ENCODE peak calls at places on chromosomes 7 and 10, in seven cellular contexts. M is GM04504, Y is NCI-H1105 treated with DMSO at 0.1 percent for 48 hours, S is HFFc6, I is GM04503, D is DMS79 treated with DMSO at 0.1 percent for 48 hours, F is A549. X is an unnamed sample.

GRCh38 chr10:8331896-8332729 is 277.6 kb downstream of the GATA3 start:
- DNase-seq in M (no peak), Y (peak), S (no peak), I (no peak), D (no peak), F (peak), X (no peak)

GRCh38 chr7:2568521-2569223 is 9.9 kb downstream of the IQCE start:
- DNase-seq in M (no peak), Y (no peak), S (no peak), I (no peak), D (no peak), F (no peak), X (no peak)

GRCh38 chr10:27865221-27865635 is 119.6 kb upstream of the MKX start:
- DNase-seq in M (peak), Y (no peak), S (peak), I (peak), D (no peak), F (no peak), X (no peak)

GRCh38 chr10:43078986-43079273 is 2.1 kb downstream of the RET start:
- DNase-seq in M (no peak), Y (no peak), S (no peak), I (no peak), D (no peak), F (peak), X (no peak)

GRCh38 chr7:32892521-32893224 is 1.1 kb upstream of the KBTBD2 start:
- DNase-seq in M (no peak), Y (peak), S (peak), I (no peak), D (peak), F (peak), X (no peak)

GRCh38 chr7:148882192-148882591 is 1.9 kb downstream of the EZH2 start:
- DNase-seq in M (no peak), Y (no peak), S (no peak), I (no peak), D (no peak), F (no peak), X (no peak)

GRCh38 chr10:71696635-71697326 is 22.8 kb downstream of the C10orf105 start:
- DNase-seq in M (no peak), Y (no peak), S (no peak), I (no peak), D (no peak), F (peak), X (no peak)

GRCh38 chr7:149776848-149777407 is 3.5 kb upstream of the ZNF467 start:
- DNase-seq in M (no peak), Y (no peak), S (no peak), I (no peak), D (no peak), F (no peak), X (no peak)

GRCh38 chr7:133582766-133583523 is 330.1 kb downstream of the EXOC4 start:
- DNase-seq in M (peak), Y (no peak), S (peak), I (peak), D (no peak), F (no peak), X (peak)

GRCh38 chr10:35336921-35337741 is 822 bp downstream of the CCNY start:
- DNase-seq in M (no peak), Y (peak), S (peak), I (no peak), D (no peak), F (peak), X (no peak)

GRCh38 chr10:1094112-1095057 is 38.2 kb downstream of the WDR37 start:
- DNase-seq in M (no peak), Y (no peak), S (no peak), I (no peak), D (no peak), F (no peak), X (no peak)

GRCh38 chr7:92732451-92733036 is 103.8 kb downstream of the CDK6 start:
- DNase-seq in M (no peak), Y (no peak), S (no peak), I (no peak), D (no peak), F (no peak), X (no peak)

GRCh38 chr10:68348265-68348741 is 15.6 kb upstream of the PBLD start:
- DNase-seq in M (peak), Y (peak), S (peak), I (no peak), D (no peak), F (peak), X (no peak)

GRCh38 chr10:47024399-47025252 is 113.4 kb downstream of the PTPN20 start:
- DNase-seq in M (no peak), Y (peak), S (peak), I (no peak), D (peak), F (peak), X (no peak)

GRCh38 chr7:74343281-74344127 is 54.3 kb downstream of the CLIP2 start:
- DNase-seq in M (peak), Y (no peak), S (peak), I (peak), D (no peak), F (peak), X (peak)

GRCh38 chr7:105618016-105618296 is 36.7 kb upstream of the EFCAB10 start:
- DNase-seq in M (no peak), Y (no peak), S (no peak), I (no peak), D (no peak), F (no peak), X (no peak)

GRCh38 chr7:67344481-67345193 is 348.0 kb downstream of the TYW1 start:
- DNase-seq in M (no peak), Y (no peak), S (no peak), I (no peak), D (no peak), F (no peak), X (no peak)

GRCh38 chr10:96974348-96974747 is 142.2 kb downstream of the LCOR start:
- DNase-seq in M (no peak), Y (no peak), S (no peak), I (no peak), D (no peak), F (no peak), X (no peak)

GRCh38 chr10:63583397-63583796 is 62.2 kb downstream of the REEP3 start:
- DNase-seq in M (no peak), Y (no peak), S (no peak), I (no peak), D (no peak), F (no peak), X (no peak)

GRCh38 chr7:140212100-140212881 is 35.5 kb upstream of the KDM7A start:
- DNase-seq in M (no peak), Y (no peak), S (no peak), I (no peak), D (no peak), F (no peak), X (no peak)

GRCh38 chr7:16753932-16754571 is 497 bp downstream of the TSPAN13 start:
- DNase-seq in M (no peak), Y (peak), S (no peak), I (no peak), D (peak), F (no peak), X (no peak)

GRCh38 chr7:140541513-140542192 is 62.3 kb upstream of the MKRN1 start:
- DNase-seq in M (peak), Y (peak), S (peak), I (peak), D (peak), F (peak), X (peak)

GRCh38 chr7:46444266-46444665 is 523.2 kb upstream of the IGFBP3 start:
- DNase-seq in M (no peak), Y (no peak), S (peak), I (no peak), D (no peak), F (peak), X (no peak)

GRCh38 chr10:77498210-77498609 is 139.4 kb downstream of the KCNMA1 start:
- DNase-seq in M (no peak), Y (no peak), S (no peak), I (no peak), D (no peak), F (no peak), X (no peak)

GRCh38 chr10:16690417-16690816 is 126.8 kb downstream of the RSU1 start:
- DNase-seq in M (no peak), Y (no peak), S (no peak), I (no peak), D (peak), F (no peak), X (no peak)

GRCh38 chr7:100132126-100132525 is 5.4 kb downstream of the MBLAC1 start:
- DNase-seq in M (no peak), Y (no peak), S (no peak), I (no peak), D (no peak), F (no peak), X (no peak)

GRCh38 chr7:88346357-88346756 is 39.7 kb upstream of the STEAP4 start:
- DNase-seq in M (no peak), Y (no peak), S (no peak), I (no peak), D (no peak), F (no peak), X (no peak)

GRCh38 chr10:72079356-72079755 is 9.0 kb downstream of the SPOCK2 start:
- DNase-seq in M (no peak), Y (no peak), S (no peak), I (no peak), D (no peak), F (no peak), X (no peak)

GRCh38 chr10:15313844-15314243 is 57.2 kb downstream of the FAM171A1 start:
- DNase-seq in M (no peak), Y (no peak), S (no peak), I (no peak), D (no peak), F (no peak), X (no peak)

GRCh38 chr7:158479680-158480025 is 108.0 kb downstream of the PTPRN2 start:
- DNase-seq in M (no peak), Y (no peak), S (no peak), I (no peak), D (no peak), F (no peak), X (no peak)

GRCh38 chr10:112823604-112824003 is 126.4 kb upstream of the TCF7L2 start:
- DNase-seq in M (no peak), Y (no peak), S (no peak), I (no peak), D (no peak), F (no peak), X (no peak)

GRCh38 chr7:91720255-91720937 is 160.1 kb downstream of the MTERF1 start:
- DNase-seq in M (no peak), Y (no peak), S (no peak), I (no peak), D (no peak), F (no peak), X (peak)

GRCh38 chr7:22156205-22156604 is 200.7 kb downstream of the RAPGEF5 start:
- DNase-seq in M (peak), Y (no peak), S (peak), I (peak), D (no peak), F (peak), X (peak)

GRCh38 chr7:110084177-110084807 is 1006.6 kb upstream of the LRRN3 start:
- DNase-seq in M (no peak), Y (peak), S (no peak), I (no peak), D (no peak), F (no peak), X (no peak)

GRCh38 chr7:135165862-135166261 is 4.6 kb downstream of the CYREN start:
- DNase-seq in M (no peak), Y (no peak), S (no peak), I (no peak), D (no peak), F (no peak), X (no peak)

GRCh38 chr10:13458107-13458761 is 70.6 kb downstream of the BEND7 start:
- DNase-seq in M (no peak), Y (no peak), S (no peak), I (no peak), D (no peak), F (no peak), X (no peak)

GRCh38 chr7:2930310-2931033 is 86.4 kb upstream of the GNA12 start:
- DNase-seq in M (no peak), Y (no peak), S (no peak), I (no peak), D (no peak), F (no peak), X (no peak)